ENCODE peak calls at places on chromosomes 13 and 19, in six cellular contexts. One of them, this sample, is unnamed. For H3K4me1 and H3K36me3, the result is how much of the 10 kb centered on the place peaks cover.

GRCh38 chr19:3983936-3984583 is 1.2 kb downstream of the EEF2 start:
- DNase-seq in trophoblast cell: peak
- DNase-seq in GM23248: peak
- DNase-seq in NT2/D1: no peak
- DNase-seq in neuronal stem cell: no peak
- DNase-seq in colonic mucosa: peak
- DNase-seq in this sample: peak

GRCh38 chr13:22112956-22113750 is 442.3 kb downstream of the FGF9 start:
- DNase-seq in NT2/D1: no peak
- DNase-seq in neuronal stem cell: no peak
- DNase-seq in trophoblast cell: peak
- DNase-seq in colonic mucosa: no peak
- DNase-seq in GM23248: no peak
- DNase-seq in this sample: no peak

GRCh38 chr19:41868120-41868988 is 8.3 kb downstream of the RPS19 start:
- DNase-seq in neuronal stem cell: no peak
- DNase-seq in NT2/D1: no peak
- DNase-seq in trophoblast cell: no peak
- DNase-seq in colonic mucosa: no peak
- DNase-seq in GM23248: no peak
- DNase-seq in this sample: peak

GRCh38 chr13:20174656-20175405 is 14.0 kb upstream of the GJA3 start:
- DNase-seq in GM23248: peak
- DNase-seq in neuronal stem cell: no peak
- DNase-seq in colonic mucosa: peak
- DNase-seq in trophoblast cell: peak
- DNase-seq in NT2/D1: no peak
- DNase-seq in this sample: peak

GRCh38 chr13:97231832-97232201 is 9.7 kb downstream of the MBNL2 start:
- DNase-seq in colonic mucosa: no peak
- DNase-seq in GM23248: peak
- DNase-seq in neuronal stem cell: no peak
- DNase-seq in trophoblast cell: peak
- DNase-seq in NT2/D1: no peak
- DNase-seq in this sample: no peak

GRCh38 chr19:13556552-13556951 is 50.3 kb upstream of the CACNA1A start:
- DNase-seq in trophoblast cell: no peak
- DNase-seq in NT2/D1: no peak
- DNase-seq in GM23248: no peak
- DNase-seq in colonic mucosa: no peak
- DNase-seq in neuronal stem cell: no peak
- DNase-seq in this sample: no peak

GRCh38 chr19:49862411-49863253 is 4.7 kb downstream of the PNKP start:
- DNase-seq in colonic mucosa: peak
- DNase-seq in neuronal stem cell: no peak
- DNase-seq in NT2/D1: no peak
- DNase-seq in trophoblast cell: no peak
- DNase-seq in GM23248: no peak
- DNase-seq in this sample: peak

GRCh38 chr13:105436946-105437345 is 1098.5 kb downstream of the EFNB2 start:
- DNase-seq in NT2/D1: no peak
- DNase-seq in colonic mucosa: no peak
- DNase-seq in trophoblast cell: no peak
- DNase-seq in GM23248: no peak
- DNase-seq in neuronal stem cell: no peak
- DNase-seq in this sample: no peak

GRCh38 chr13:68234278-68234677 is 1004.1 kb upstream of the PCDH9 start:
- DNase-seq in NT2/D1: no peak
- DNase-seq in trophoblast cell: no peak
- DNase-seq in neuronal stem cell: no peak
- DNase-seq in colonic mucosa: no peak
- DNase-seq in GM23248: no peak
- DNase-seq in this sample: no peak

GRCh38 chr19:31127132-31127967 is 221.9 kb downstream of the TSHZ3 start:
- DNase-seq in neuronal stem cell: no peak
- DNase-seq in NT2/D1: no peak
- DNase-seq in GM23248: peak
- DNase-seq in colonic mucosa: peak
- DNase-seq in trophoblast cell: no peak
- DNase-seq in this sample: peak

GRCh38 chr19:40800339-40800996 is 1.5 kb downstream of the EGLN2 start:
- DNase-seq in neuronal stem cell: no peak
- DNase-seq in colonic mucosa: no peak
- DNase-seq in GM23248: no peak
- DNase-seq in NT2/D1: no peak
- DNase-seq in trophoblast cell: no peak
- DNase-seq in this sample: no peak

GRCh38 chr19:40798997-40799557 is at the start of gene EGLN2:
- DNase-seq in colonic mucosa: no peak
- DNase-seq in GM23248: no peak
- DNase-seq in NT2/D1: no peak
- DNase-seq in neuronal stem cell: no peak
- DNase-seq in trophoblast cell: no peak
- DNase-seq in this sample: no peak

GRCh38 chr19:40800997-40801377 is 2.0 kb downstream of the EGLN2 start:
- DNase-seq in NT2/D1: no peak
- DNase-seq in neuronal stem cell: no peak
- DNase-seq in trophoblast cell: no peak
- DNase-seq in colonic mucosa: no peak
- DNase-seq in GM23248: no peak
- DNase-seq in this sample: no peak

GRCh38 chr19:40798223-40798996 is 581 bp upstream of the EGLN2 start:
- DNase-seq in NT2/D1: peak
- DNase-seq in neuronal stem cell: peak
- DNase-seq in trophoblast cell: peak
- DNase-seq in colonic mucosa: peak
- DNase-seq in GM23248: peak
- DNase-seq in this sample: peak

GRCh38 chr19:40799558-40800338 is 757 bp downstream of the EGLN2 start:
- DNase-seq in GM23248: peak
- DNase-seq in trophoblast cell: no peak
- DNase-seq in neuronal stem cell: no peak
- DNase-seq in NT2/D1: no peak
- DNase-seq in colonic mucosa: peak
- DNase-seq in this sample: no peak
- H3K4me1 ChIP-seq in GM23248: under half
- H3K4me1 ChIP-seq in trophoblast cell: under half
- H3K4me1 ChIP-seq in neuronal stem cell: under half
- H3K4me1 ChIP-seq in NT2/D1: under half
- H3K4me1 ChIP-seq in colonic mucosa: under half
- H3K4me1 ChIP-seq in this sample: under half

GRCh38 chr19:5789886-5790572 is 934 bp downstream of the DUS3L start:
- DNase-seq in NT2/D1: no peak
- DNase-seq in trophoblast cell: no peak
- DNase-seq in colonic mucosa: no peak
- DNase-seq in GM23248: no peak
- DNase-seq in neuronal stem cell: no peak
- DNase-seq in this sample: no peak

GRCh38 chr19:5788422-5788821 is 2.5 kb downstream of the DUS3L start:
- DNase-seq in NT2/D1: no peak
- DNase-seq in trophoblast cell: no peak
- DNase-seq in colonic mucosa: no peak
- DNase-seq in neuronal stem cell: no peak
- DNase-seq in GM23248: no peak
- DNase-seq in this sample: no peak

GRCh38 chr19:5790573-5791520 is at the start of gene DUS3L:
- DNase-seq in NT2/D1: peak
- DNase-seq in GM23248: peak
- DNase-seq in neuronal stem cell: peak
- DNase-seq in colonic mucosa: peak
- DNase-seq in trophoblast cell: peak
- DNase-seq in this sample: peak

GRCh38 chr19:5787554-5788182 is 3.1 kb upstream of the PRR22 start:
- DNase-seq in NT2/D1: no peak
- DNase-seq in colonic mucosa: no peak
- DNase-seq in trophoblast cell: no peak
- DNase-seq in GM23248: no peak
- DNase-seq in neuronal stem cell: no peak
- DNase-seq in this sample: no peak

DNA sequence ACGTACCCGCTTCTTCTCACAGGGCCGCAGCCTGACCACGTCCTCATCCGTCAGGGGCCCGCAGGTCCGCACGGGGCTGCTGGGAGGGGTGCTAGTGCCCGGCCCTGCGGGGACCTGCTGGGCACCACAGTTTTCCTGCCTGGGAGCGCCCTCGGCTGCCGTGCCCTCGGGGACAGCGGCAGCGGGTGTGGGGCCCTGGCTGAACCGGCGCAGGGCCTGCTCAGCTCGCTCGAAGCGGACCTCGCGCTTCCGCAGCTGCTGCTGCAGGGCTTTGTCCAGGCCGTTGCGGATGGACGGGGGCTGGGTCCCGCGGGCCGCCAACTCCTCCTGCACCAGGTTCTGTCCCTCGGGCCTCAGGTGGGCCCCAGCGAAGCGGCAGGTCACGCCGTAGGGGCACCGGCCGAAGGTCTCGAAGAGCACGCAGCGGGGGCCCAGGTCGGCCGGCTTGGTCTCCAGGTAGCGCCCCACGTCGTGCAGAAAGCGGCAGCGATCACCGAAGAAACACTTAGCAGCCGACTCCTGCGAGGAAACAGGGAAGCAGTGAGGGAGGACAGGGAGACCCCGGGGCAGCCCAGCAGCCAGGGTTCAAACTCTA is 1.7 kb downstream of the DUS3L start:
- DNase-seq in neuronal stem cell: no peak
- DNase-seq in NT2/D1: no peak
- DNase-seq in colonic mucosa: no peak
- DNase-seq in trophoblast cell: no peak
- DNase-seq in GM23248: no peak
- DNase-seq in this sample: no peak
- H3K36me3 ChIP-seq in neuronal stem cell: half or more
- H3K36me3 ChIP-seq in NT2/D1: half or more
- H3K36me3 ChIP-seq in colonic mucosa: under half
- H3K36me3 ChIP-seq in trophoblast cell: half or more
- H3K36me3 ChIP-seq in GM23248: under half
- H3K36me3 ChIP-seq in this sample: under half

GRCh38 chr13:51629711-51630575 is 45.7 kb downstream of the WDFY2 start:
- DNase-seq in NT2/D1: no peak
- DNase-seq in trophoblast cell: no peak
- DNase-seq in GM23248: peak
- DNase-seq in colonic mucosa: no peak
- DNase-seq in neuronal stem cell: no peak
- DNase-seq in this sample: no peak

GRCh38 chr13:51628059-51628852 is 44.0 kb downstream of the WDFY2 start:
- DNase-seq in neuronal stem cell: no peak
- DNase-seq in trophoblast cell: peak
- DNase-seq in NT2/D1: no peak
- DNase-seq in colonic mucosa: no peak
- DNase-seq in GM23248: no peak
- DNase-seq in this sample: no peak

GRCh38 chr13:51635137-51635878 is 51.0 kb downstream of the WDFY2 start:
- DNase-seq in GM23248: no peak
- DNase-seq in NT2/D1: no peak
- DNase-seq in neuronal stem cell: no peak
- DNase-seq in trophoblast cell: no peak
- DNase-seq in colonic mucosa: no peak
- DNase-seq in this sample: peak

GRCh38 chr13:51636349-51636890 is 52.2 kb downstream of the WDFY2 start:
- DNase-seq in trophoblast cell: no peak
- DNase-seq in GM23248: no peak
- DNase-seq in colonic mucosa: no peak
- DNase-seq in neuronal stem cell: no peak
- DNase-seq in NT2/D1: no peak
- DNase-seq in this sample: peak

DNA sequence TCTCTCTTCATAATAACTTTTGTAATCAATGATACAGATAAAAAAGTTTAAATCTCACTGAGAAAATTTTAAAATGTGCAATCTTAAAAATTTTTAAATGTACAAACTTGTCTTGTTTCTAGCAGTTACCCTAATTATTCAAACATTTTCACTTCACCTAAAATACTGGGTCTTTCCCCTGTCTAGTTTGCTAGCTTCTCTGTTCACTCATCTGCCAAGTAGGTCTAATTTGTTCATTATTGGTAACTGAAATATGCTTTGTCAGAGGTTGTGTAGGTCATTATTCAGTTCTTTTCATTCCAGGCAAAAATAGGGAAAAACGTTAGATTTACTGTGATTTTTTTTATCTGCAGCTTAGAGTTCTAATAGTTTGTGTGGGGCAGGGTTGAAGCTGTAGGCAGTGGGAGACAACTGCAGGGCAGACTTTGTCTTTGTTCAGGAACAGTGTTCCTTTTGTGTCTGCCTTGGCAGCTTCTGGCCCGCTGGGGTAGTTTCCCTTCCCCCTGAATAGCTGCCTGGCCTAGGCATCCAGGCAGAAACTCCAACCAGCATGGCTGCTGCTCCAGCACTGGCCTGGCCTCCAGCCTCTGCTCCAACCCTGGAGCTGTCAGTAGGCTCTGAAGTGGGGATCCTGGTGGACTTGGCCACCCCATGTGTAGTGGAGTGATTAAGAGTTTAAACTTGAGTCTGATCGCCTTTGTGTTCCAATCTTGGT is 48.5 kb downstream of the WDFY2 start:
- DNase-seq in NT2/D1: peak
- DNase-seq in GM23248: peak
- DNase-seq in colonic mucosa: no peak
- DNase-seq in trophoblast cell: peak
- DNase-seq in neuronal stem cell: peak
- DNase-seq in this sample: peak
- H3K9ac ChIP-seq in NT2/D1: no peak
- H3K9ac ChIP-seq in GM23248: peak
- H3K9ac ChIP-seq in colonic mucosa: no peak
- H3K9ac ChIP-seq in trophoblast cell: no peak
- H3K9ac ChIP-seq in neuronal stem cell: no peak
- H3K9ac ChIP-seq in this sample: no peak

GRCh38 chr13:111049791-111050538 is 65.1 kb upstream of the ARHGEF7 start:
- DNase-seq in colonic mucosa: peak
- DNase-seq in trophoblast cell: no peak
- DNase-seq in NT2/D1: no peak
- DNase-seq in GM23248: peak
- DNase-seq in neuronal stem cell: no peak
- DNase-seq in this sample: no peak

GRCh38 chr13:111051656-111052232 is 63.4 kb upstream of the ARHGEF7 start:
- DNase-seq in GM23248: no peak
- DNase-seq in neuronal stem cell: no peak
- DNase-seq in NT2/D1: no peak
- DNase-seq in trophoblast cell: no peak
- DNase-seq in colonic mucosa: no peak
- DNase-seq in this sample: no peak

GRCh38 chr13:111048387-111048786 is 66.7 kb upstream of the ARHGEF7 start:
- DNase-seq in NT2/D1: no peak
- DNase-seq in trophoblast cell: no peak
- DNase-seq in neuronal stem cell: no peak
- DNase-seq in GM23248: no peak
- DNase-seq in colonic mucosa: no peak
- DNase-seq in this sample: no peak

GRCh38 chr13:111050539-111050879 is 64.6 kb upstream of the ARHGEF7 start:
- DNase-seq in neuronal stem cell: no peak
- DNase-seq in GM23248: no peak
- DNase-seq in trophoblast cell: no peak
- DNase-seq in NT2/D1: no peak
- DNase-seq in colonic mucosa: no peak
- DNase-seq in this sample: no peak

DNA sequence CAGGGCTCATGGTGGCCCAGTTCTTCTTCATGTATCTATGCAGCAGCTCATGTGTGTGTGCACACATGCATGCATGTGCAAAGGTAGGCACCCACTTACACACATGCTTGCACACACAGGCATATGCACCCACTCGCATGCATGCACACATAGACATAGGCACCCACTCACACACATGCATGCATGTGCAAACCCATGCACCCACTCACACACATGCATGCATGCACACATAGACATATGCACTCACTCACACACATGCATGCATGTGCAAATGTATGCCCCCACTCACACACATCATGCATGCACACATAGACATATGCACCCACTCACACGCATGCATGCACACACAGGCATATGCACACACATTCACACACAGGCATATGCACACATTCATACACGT is 64.1 kb upstream of the ARHGEF7 start:
- DNase-seq in colonic mucosa: no peak
- DNase-seq in GM23248: no peak
- DNase-seq in trophoblast cell: no peak
- DNase-seq in NT2/D1: no peak
- DNase-seq in neuronal stem cell: no peak
- DNase-seq in this sample: no peak
- H3K4me1 ChIP-seq in colonic mucosa: under half
- H3K4me1 ChIP-seq in GM23248: under half
- H3K4me1 ChIP-seq in trophoblast cell: under half
- H3K4me1 ChIP-seq in NT2/D1: under half
- H3K4me1 ChIP-seq in neuronal stem cell: under half
- H3K4me1 ChIP-seq in this sample: under half